ENCODE peak calls at places on chromosomes 16 and 17, in five cellular contexts. W is lung; I is ovary; X is stimulated activated CD8-positive, alpha-beta memory T cell treated with anti-CD3 and anti-CD28 coated beads, Interleukin-4, amount 100 ng/mL, for 48 hours; P is gastrocnemius medialis. T is an unnamed sample.

GRCh38 chr16:75074920-75075687 is 41.5 kb downstream of the LDHD start:
- DNase-seq in I (no peak), P (no peak), W (peak), X (peak), T (no peak)

GRCh38 chr16:63365665-63366064 is 1329.4 kb upstream of the CDH8 start:
- DNase-seq in X (no peak), W (no peak), P (no peak), I (no peak), T (no peak)

GRCh38 chr16:79651363-79651762 is 50.8 kb upstream of the MAF start:
- DNase-seq in X (no peak), I (peak), W (peak), P (no peak), T (no peak)

GRCh38 chr17:18074566-18075272 is 13.0 kb upstream of the DRG2 start:
- DNase-seq in W (no peak), X (no peak), P (no peak), I (no peak), T (no peak)

GRCh38 chr17:31008374-31009035 is 37.7 kb downstream of the RNF135 start:
- DNase-seq in P (no peak), W (peak), I (peak), X (peak), T (no peak)

GRCh38 chr17:32483451-32484019 is 3.3 kb upstream of the CDK5R1 start:
- DNase-seq in W (no peak), P (no peak), I (peak), X (no peak), T (peak)

GRCh38 chr16:70663524-70664324 is 17.4 kb downstream of the IL34 start:
- DNase-seq in I (peak), P (peak), X (no peak), W (no peak), T (no peak)

GRCh38 chr17:6052926-6053325 is 17.3 kb upstream of the WSCD1 start:
- DNase-seq in P (no peak), X (no peak), I (no peak), W (no peak), T (no peak)

GRCh38 chr17:51901242-51901641 is 257.3 kb downstream of the CA10 start:
- DNase-seq in X (no peak), I (no peak), P (no peak), W (no peak), T (no peak)

GRCh38 chr16:2497641-2498040 is 16.1 kb upstream of the ATP6V0C start:
- DNase-seq in I (no peak), X (no peak), W (no peak), P (no peak), T (no peak)

GRCh38 chr16:8863594-8864424 is 5.0 kb downstream of the CARHSP1 start:
- DNase-seq in P (no peak), I (no peak), W (no peak), X (no peak), T (peak)

GRCh38 chr17:39239640-39240314 is 14.0 kb upstream of the STAC2 start:
- DNase-seq in X (peak), P (no peak), I (no peak), W (peak), T (no peak)

GRCh38 chr17:9185142-9185541 is 163.8 kb downstream of the NTN1 start:
- DNase-seq in I (no peak), X (no peak), W (no peak), P (no peak), T (no peak)

GRCh38 chr16:49466881-49467280 is 93.3 kb downstream of the C16orf78 start:
- DNase-seq in I (no peak), X (peak), P (no peak), W (peak), T (no peak)

GRCh38 chr17:70242781-70243437 is 73.6 kb downstream of the KCNJ2 start:
- DNase-seq in P (no peak), W (no peak), I (no peak), X (no peak), T (no peak)

GRCh38 chr16:30971298-30971697 is 13.7 kb upstream of the HSD3B7 start:
- DNase-seq in X (no peak), W (no peak), P (no peak), I (no peak), T (no peak)

GRCh38 chr17:69067274-69068047 is 6.7 kb upstream of the ABCA9 start:
- DNase-seq in I (no peak), W (no peak), P (no peak), X (no peak), T (no peak)

GRCh38 chr16:31333686-31334649 is 21.0 kb upstream of the ITGAX start:
- DNase-seq in W (no peak), P (no peak), X (no peak), I (no peak), T (peak)

GRCh38 chr17:56985371-56986162 is 7.6 kb downstream of the SCPEP1 start:
- DNase-seq in P (no peak), W (no peak), X (no peak), I (no peak), T (no peak)

GRCh38 chr17:77963441-77963840 is 4.9 kb downstream of the TNRC6C start:
- DNase-seq in X (peak), W (no peak), I (no peak), P (no peak), T (no peak)

GRCh38 chr17:58081641-58082340 is 1.4 kb upstream of the DYNLL2 start:
- DNase-seq in P (no peak), I (no peak), W (peak), X (no peak), T (no peak)

GRCh38 chr17:57948555-57949420 is 6.4 kb downstream of the CUEDC1 start:
- DNase-seq in W (peak), I (no peak), X (no peak), P (peak), T (peak)

GRCh38 chr17:55722742-55723487 is at the start of gene TMEM100:
- DNase-seq in X (no peak), W (no peak), I (peak), P (peak), T (no peak)

GRCh38 chr17:74853048-74853397 is 6.7 kb downstream of the GRIN2C start:
- DNase-seq in W (no peak), P (no peak), I (no peak), X (no peak), T (no peak)

GRCh38 chr17:42924891-42925290 is 24.3 kb downstream of the G6PC1 start:
- DNase-seq in I (no peak), P (no peak), X (no peak), W (no peak), T (no peak)

GRCh38 chr17:59626756-59627155 is 7.1 kb downstream of the CLTC start:
- DNase-seq in I (no peak), P (no peak), X (no peak), W (no peak), T (no peak)

GRCh38 chr16:1706386-1707192 is 594 bp downstream of the MAPK8IP3 start:
- DNase-seq in W (no peak), X (peak), I (peak), P (peak), T (no peak)

GRCh38 chr16:21667575-21667974 is 3.8 kb downstream of the OTOA start:
- DNase-seq in X (no peak), W (no peak), P (no peak), I (no peak), T (no peak)

GRCh38 chr16:588639-588888 is 1.3 kb upstream of the RAB40C start:
- DNase-seq in I (no peak), P (no peak), X (peak), W (no peak), T (no peak)

GRCh38 chr17:60602871-60603270 is 2.9 kb downstream of the PPM1D start:
- DNase-seq in X (no peak), P (no peak), W (no peak), I (no peak), T (no peak)

T was measured in NCI-H460.